ENCODE peak calls at places on chromosomes 2 and 18, in four cellular contexts. X is effector memory CD4-positive, alpha-beta T cell; L is PC-9; U is upper lobe of right lung. R is an unnamed sample.

GRCh38 chr2:172084734-172085459 is 410 bp upstream of the DLX1 start:
- DNase-seq in L (peak; percentile 70), X (peak; percentile 38), U (no peak), R (peak; percentile 70)

GRCh38 chr2:54267577-54267976 is 11.5 kb upstream of the TSPYL6 start:
- DNase-seq in U (no peak), X (no peak), L (no peak), R (no peak)

GRCh38 chr2:18117592-18117991 is 239.1 kb downstream of the KCNS3 start:
- DNase-seq in L (peak; percentile 47), U (no peak), X (no peak), R (peak; percentile 46)

GRCh38 chr2:228157841-228158240 is 23.6 kb downstream of the SPHKAP start:
- DNase-seq in X (no peak), L (no peak), U (no peak), R (no peak)

GRCh38 chr2:238499731-238500570 is 73.2 kb downstream of the ASB1 start:
- DNase-seq in U (peak; percentile 42), X (no peak), L (no peak), R (no peak)

GRCh38 chr2:45263147-45263546 is 253.9 kb upstream of the SIX2 start:
- DNase-seq in U (no peak), X (no peak), L (no peak), R (no peak)

GRCh38 chr2:158099716-158100115 is 2.0 kb upstream of the UPP2 start:
- DNase-seq in U (no peak), X (no peak), L (no peak), R (no peak)

GRCh38 chr2:175807031-175807873 is 194.8 kb downstream of the LNPK start:
- DNase-seq in U (no peak), L (no peak), X (no peak), R (no peak)

GRCh38 chr2:86706935-86707334 is 13.2 kb upstream of the RMND5A start:
- DNase-seq in X (no peak), U (no peak), L (no peak), R (no peak)

GRCh38 chr2:149536649-149537048 is 50.9 kb downstream of the MMADHC start:
- DNase-seq in L (no peak), X (no peak), U (no peak), R (no peak)

GRCh38 chr2:121017411-121017810 is 267.6 kb downstream of the TFCP2L1 start:
- DNase-seq in X (no peak), U (no peak), L (no peak), R (no peak)

GRCh38 chr18:44681611-44682010 is 923 bp downstream of the SETBP1 start:
- DNase-seq in X (no peak), L (no peak), U (no peak), R (no peak)
- H3K4me3 ChIP-seq in X (no peak overlapping the region), L (no peak overlapping the region), U (peak overlapping the region; percentile 82), R (peak overlapping the region; percentile 83)

GRCh38 chr2:144462266-144462665 is 57.7 kb downstream of the ZEB2 start:
- DNase-seq in X (no peak), U (no peak), L (no peak), R (no peak)
- H3K4me3 ChIP-seq in X (no peak overlapping the region), U (no peak overlapping the region), L (no peak overlapping the region), R (no peak overlapping the region)

GRCh38 chr18:24114924-24115549 is 23.8 kb upstream of the CABYR start:
- DNase-seq in L (no peak), X (no peak), U (no peak), R (no peak)

GRCh38 chr18:24112464-24112863 is 26.4 kb upstream of the CABYR start:
- DNase-seq in U (no peak), L (no peak), X (no peak), R (no peak)

GRCh38 chr18:24112874-24113615 is 25.8 kb upstream of the CABYR start:
- DNase-seq in U (no peak), L (peak; percentile 31), X (no peak), R (no peak)

GRCh38 chr18:24108621-24109020 is 30.2 kb upstream of the CABYR start:
- DNase-seq in X (no peak), U (no peak), L (no peak), R (no peak)

GRCh38 chr18:24111936-24112335 is 26.9 kb upstream of the CABYR start:
- DNase-seq in X (no peak), U (no peak), L (no peak), R (no peak)
- H3K4me3 ChIP-seq in X (no peak overlapping the region), U (no peak overlapping the region), L (no peak overlapping the region), R (no peak overlapping the region)

DNA sequence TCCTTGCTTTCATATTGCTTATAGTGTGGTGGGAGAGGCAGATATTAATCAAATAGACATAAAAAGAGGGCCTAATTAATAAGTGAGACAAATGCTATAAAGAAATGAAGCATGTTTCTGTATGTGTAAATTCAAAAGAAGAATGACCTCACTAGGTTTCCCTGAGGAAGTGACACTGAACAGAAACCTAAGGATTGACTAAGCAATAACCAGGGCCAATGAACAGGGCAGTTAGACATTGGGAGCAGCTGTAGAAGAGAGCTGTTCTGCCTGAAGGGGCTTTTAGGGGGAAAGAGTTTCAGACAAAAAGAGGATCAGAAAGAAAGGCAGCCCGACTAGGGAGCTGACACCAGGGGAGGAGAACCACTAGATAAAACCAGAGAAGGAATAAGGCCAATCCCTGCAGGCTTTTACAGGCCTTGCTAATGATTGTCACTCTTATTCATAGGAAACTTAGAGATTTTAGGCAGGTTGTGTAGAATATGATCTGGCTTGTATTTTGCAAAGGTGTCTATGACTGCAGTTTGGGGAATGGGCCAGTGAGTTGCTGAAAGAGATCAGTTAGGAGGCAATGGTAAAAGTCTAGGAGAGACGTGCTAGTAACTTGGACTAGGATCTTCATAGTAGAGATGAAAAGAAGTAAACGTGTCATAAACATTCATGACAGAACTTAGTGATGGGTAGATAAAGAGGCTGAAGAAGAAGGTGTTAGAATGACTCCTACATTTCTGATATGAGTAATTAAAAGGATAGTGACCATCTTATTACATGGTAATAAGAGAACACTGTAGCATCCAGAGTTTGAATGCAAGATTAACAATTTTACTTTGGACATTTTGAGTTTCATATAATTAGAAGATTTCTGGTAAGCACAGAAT is 26.8 kb upstream of the NABP1 start:
- DNase-seq in L (no peak), U (no peak), X (no peak), R (no peak)
- H3K4me3 ChIP-seq in L (no peak overlapping the region), U (no peak overlapping the region), X (no peak overlapping the region), R (no peak overlapping the region)

DNA sequence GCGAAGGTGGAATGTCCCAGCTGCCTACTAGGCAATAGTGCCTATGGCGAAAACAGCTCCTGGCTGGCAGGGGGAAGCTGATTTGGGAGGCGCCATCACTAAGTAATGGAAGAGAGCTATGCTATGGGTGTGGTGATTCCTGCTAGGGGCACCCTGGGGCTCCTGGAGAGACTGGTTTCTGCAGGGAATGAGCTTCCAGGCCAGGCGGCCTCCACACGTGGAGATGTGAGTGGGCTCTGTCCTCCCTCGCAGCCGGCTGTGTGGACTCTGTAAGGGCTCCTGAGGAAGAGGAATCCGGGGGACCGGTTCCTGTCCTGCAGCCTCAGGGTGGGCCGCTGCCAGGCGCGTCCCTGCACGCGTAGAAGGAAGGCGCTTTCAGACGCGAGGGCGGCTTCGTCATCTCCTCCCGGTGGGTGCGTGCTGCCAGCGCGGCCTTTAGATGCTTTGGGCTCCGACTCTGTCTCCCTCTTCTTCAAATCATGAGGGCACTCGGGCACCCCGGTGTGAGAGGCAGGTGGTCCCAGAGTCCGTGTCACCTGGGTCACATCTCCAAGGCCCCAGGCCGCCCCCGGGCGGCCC is 55.5 kb upstream of the ANKRD62 start:
- DNase-seq in U (no peak), L (peak; percentile 16), X (no peak), R (no peak)
- H3K4me3 ChIP-seq in U (peak overlapping the region; percentile 54), L (no peak overlapping the region), X (no peak overlapping the region), R (peak overlapping the region; percentile 63)

GRCh38 chr2:152863826-152864225 is 145.4 kb downstream of the ARL6IP6 start:
- DNase-seq in U (no peak), X (no peak), L (no peak), R (no peak)
- H3K4me3 ChIP-seq in U (no peak overlapping the region), X (no peak overlapping the region), L (no peak overlapping the region), R (no peak overlapping the region)